ENCODE peak calls at places on chromosomes 3 and 15, in four cellular contexts. C, Y, O and S are unnamed samples.

GRCh38 chr3:53729618-53730017 is 116.6 kb downstream of the CHDH start:
- DNase-seq in C (no peak), Y (no peak), O (no peak), S (no peak)

GRCh38 chr15:69540622-69541021 is 88.0 kb downstream of the RPLP1 start:
- DNase-seq in C (no peak), Y (no peak), O (no peak), S (no peak)

GRCh38 chr15:74391604-74392401 is 24.4 kb upstream of the CYP11A1 start:
- DNase-seq in C (no peak), Y (no peak), O (no peak), S (no peak)

GRCh38 chr3:21326704-21327103 is 424.3 kb downstream of the ZNF385D start:
- DNase-seq in C (no peak), Y (no peak), O (no peak), S (no peak)

GRCh38 chr15:30922469-30923311 is 19.0 kb downstream of the FAN1 start:
- DNase-seq in C (peak; percentile 6), Y (no peak), O (peak; percentile 58), S (no peak)

GRCh38 chr15:31236184-31237041 is 90.2 kb upstream of the KLF13 start:
- DNase-seq in C (no peak), Y (peak; percentile 93), O (no peak), S (no peak)

GRCh38 chr15:89494941-89495637 is 1.3 kb downstream of the RHCG start:
- DNase-seq in C (no peak), Y (peak; percentile 39), O (peak; percentile 78), S (no peak)

GRCh38 chr3:116614795-116615362 is 94.7 kb upstream of the TUSC7 start:
- DNase-seq in C (no peak), Y (peak; percentile 2), O (no peak), S (no peak)

GRCh38 chr3:52247455-52248164 is 2.1 kb downstream of the PPM1M start:
- DNase-seq in C (no peak), Y (no peak), O (no peak), S (no peak)

GRCh38 chr15:83491486-83491885 is 44.3 kb downstream of the SH3GL3 start:
- DNase-seq in C (no peak), Y (no peak), O (no peak), S (no peak)

GRCh38 chr15:63019539-63020109 is 22.9 kb upstream of the TPM1 start:
- DNase-seq in C (peak; percentile 78), Y (peak; percentile 76), O (no peak), S (no peak)
- TF ChIP-seq CEBPB in C (peak; percentile 88), Y (peak; percentile 56), O (no peak), S (no peak)

GRCh38 chr15:35117508-35118280 is 32.6 kb upstream of the NANOGP8 start:
- DNase-seq in C (no peak), Y (no peak), O (no peak), S (no peak)
- TF ChIP-seq CEBPB in C (no peak), Y (no peak), O (no peak), S (no peak)

GRCh38 chr3:71371282-71371681 is 212.2 kb downstream of the FOXP1 start:
- DNase-seq in C (no peak), Y (no peak), O (no peak), S (no peak)

GRCh38 chr3:71370467-71370866 is 213.1 kb downstream of the FOXP1 start:
- DNase-seq in C (no peak), Y (no peak), O (no peak), S (no peak)

GRCh38 chr3:71369733-71370391 is 213.7 kb downstream of the FOXP1 start:
- DNase-seq in C (no peak), Y (no peak), O (no peak), S (no peak)

GRCh38 chr3:71372369-71372768 is 211.2 kb downstream of the FOXP1 start:
- DNase-seq in C (no peak), Y (no peak), O (no peak), S (no peak)

GRCh38 chr3:71366991-71367604 is 216.4 kb downstream of the FOXP1 start:
- DNase-seq in C (no peak), Y (no peak), O (no peak), S (no peak)
- TF ChIP-seq CEBPB in C (no peak), Y (no peak), O (no peak), S (no peak)

GRCh38 chr15:98663045-98663444 is 14.7 kb downstream of the IGF1R start:
- DNase-seq in C (no peak), Y (no peak), O (peak; percentile 59), S (no peak)

GRCh38 chr15:98660055-98660454 is 11.7 kb downstream of the IGF1R start:
- DNase-seq in C (no peak), Y (no peak), O (peak; percentile 33), S (no peak)

GRCh38 chr15:98655732-98656131 is 7.4 kb downstream of the IGF1R start:
- DNase-seq in C (no peak), Y (no peak), O (no peak), S (no peak)

GRCh38 chr15:98657721-98658120 is 9.4 kb downstream of the IGF1R start:
- DNase-seq in C (no peak), Y (no peak), O (peak; percentile 46), S (no peak)

DNA sequence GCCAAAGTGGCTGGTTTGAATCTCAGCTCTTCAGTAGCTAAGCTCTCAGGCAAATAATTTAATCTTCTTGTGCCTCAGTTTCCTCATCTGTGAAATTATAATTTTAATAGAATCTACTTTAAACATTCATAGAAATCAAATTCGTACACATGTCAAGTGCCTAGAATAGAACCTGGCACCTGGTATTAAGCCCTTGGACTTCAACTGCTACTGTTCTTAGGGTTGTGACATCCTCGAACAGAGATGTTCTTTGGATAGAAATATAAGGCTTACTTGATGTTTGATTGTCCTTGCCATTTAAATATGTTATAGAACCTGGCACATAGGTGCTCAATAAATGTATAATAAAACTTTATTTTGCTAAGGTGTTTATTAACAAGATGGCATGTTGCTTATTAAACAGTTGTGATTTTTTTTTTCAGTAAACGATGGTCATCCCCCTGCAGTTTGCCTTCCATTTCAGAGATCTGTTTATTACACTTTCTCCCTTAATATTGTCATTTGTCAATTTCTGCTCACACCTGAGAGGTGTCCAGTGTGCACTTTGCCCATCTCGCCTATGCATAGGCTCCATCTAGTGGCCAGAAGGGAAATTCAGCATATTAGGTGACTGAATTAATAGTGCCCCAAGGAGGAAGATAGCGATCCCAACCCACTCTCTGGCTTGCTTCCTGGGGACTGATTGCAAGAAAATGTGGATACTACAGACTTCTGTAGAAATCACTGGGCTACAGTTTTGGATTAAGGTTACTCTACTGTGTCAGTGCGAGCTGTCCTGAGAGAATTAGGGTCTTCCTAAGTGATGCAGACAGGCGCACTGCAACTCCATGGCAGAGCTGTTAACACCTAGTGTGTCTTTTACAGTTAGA is 10.7 kb downstream of the IGF1R start:
- DNase-seq in C (peak; percentile 33), Y (peak; percentile 80), O (peak; percentile 46), S (peak; percentile 11)
- TF ChIP-seq CEBPB in C (no peak), Y (no peak), O (no peak), S (no peak)

DNA sequence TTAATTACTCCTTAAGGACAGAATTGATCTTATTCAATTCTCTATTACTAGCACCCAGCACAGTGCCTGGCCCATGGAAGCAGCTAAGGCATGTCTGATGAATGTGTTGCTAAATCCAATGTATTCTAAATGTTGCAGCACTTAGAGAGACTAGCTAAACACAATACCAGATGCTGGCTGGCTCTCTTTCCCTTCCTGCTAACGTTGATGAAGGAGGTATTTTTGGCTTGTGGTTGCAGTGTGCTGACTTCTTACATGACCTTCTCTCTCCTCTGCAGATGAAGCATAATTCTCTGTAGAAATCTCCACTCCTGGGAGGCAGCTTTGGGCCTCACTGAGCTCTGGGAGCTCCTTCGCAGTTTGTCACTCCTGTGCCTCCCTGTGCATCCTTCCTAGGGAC is 183.6 kb downstream of the PEX5L start:
- DNase-seq in C (no peak), Y (no peak), O (no peak), S (no peak)
- TF ChIP-seq CEBPB in C (no peak), Y (no peak), O (no peak), S (no peak)

GRCh38 chr15:78950343-78950742 is 5.5 kb upstream of the CTSH start:
- DNase-seq in C (no peak), Y (no peak), O (no peak), S (no peak)

GRCh38 chr15:78950906-78951840 is 6.3 kb upstream of the CTSH start:
- DNase-seq in C (no peak), Y (peak; percentile 59), O (no peak), S (no peak)

GRCh38 chr15:78955355-78955754 is 10.5 kb upstream of the CTSH start:
- DNase-seq in C (no peak), Y (no peak), O (no peak), S (no peak)

GRCh38 chr15:78949461-78949860 is 4.6 kb upstream of the CTSH start:
- DNase-seq in C (no peak), Y (no peak), O (no peak), S (no peak)

DNA sequence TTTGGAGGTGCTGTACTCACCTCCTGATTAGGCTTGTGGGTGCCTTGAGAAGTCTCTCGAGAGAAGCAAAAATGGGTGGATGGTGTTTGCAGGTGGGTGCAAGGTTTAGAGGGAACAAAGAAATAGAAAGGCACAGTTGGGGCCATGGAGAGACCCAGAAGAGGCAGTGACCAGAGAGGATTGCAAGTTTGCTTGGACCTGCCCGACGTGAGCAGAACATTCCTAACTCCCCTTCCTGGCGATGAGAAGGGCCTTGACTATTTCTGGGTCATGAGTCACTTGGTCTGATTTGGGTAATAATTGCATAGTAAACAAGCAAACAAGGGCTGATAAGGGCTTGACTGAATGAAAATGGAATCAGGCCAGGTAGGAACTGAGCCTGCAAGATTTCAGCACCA is 7.0 kb upstream of the CTSH start:
- DNase-seq in C (no peak), Y (peak; percentile 60), O (no peak), S (no peak)
- TF ChIP-seq CEBPB in C (no peak), Y (no peak), O (no peak), S (no peak)